ENCODE peak calls at places on chromosomes 5 and 9, in six cellular contexts. N, A, F, M, R and L are unnamed samples.
A peak's percentile ranks its signal among the peaks of the same experiment; 100 is the strongest.

GRCh38 chr9:117494401-117495130 is 79.7 kb upstream of the ASTN2 start:
- DNase-seq in R (no peak), F (no peak), M (no peak), N (no peak), A (no peak), L (no peak)

GRCh38 chr5:146758898-146759297 is 119.7 kb downstream of the PPP2R2B start:
- DNase-seq in M (no peak), A (no peak), N (no peak), R (no peak), F (no peak), L (no peak)

GRCh38 chr9:115978739-115979138 is 174.9 kb upstream of the PAPPA start:
- DNase-seq in F (no peak), M (no peak), N (no peak), A (no peak), R (no peak), L (no peak)

GRCh38 chr5:139664273-139664693 is 16.1 kb downstream of the CXXC5 start:
- DNase-seq in A (peak; percentile 92), M (no peak), N (no peak), F (no peak), R (no peak), L (no peak)

GRCh38 chr9:122246666-122247065 is 17.9 kb upstream of the LHX6 start:
- DNase-seq in N (no peak), M (no peak), A (no peak), F (no peak), R (no peak), L (no peak)

GRCh38 chr9:99140685-99141314 is 35.9 kb downstream of the TGFBR1 start:
- DNase-seq in N (peak; percentile 59), M (peak; percentile 19), F (peak; percentile 80), R (peak; percentile 41), A (no peak), L (no peak)

GRCh38 chr5:149174847-149175234 is 33.5 kb downstream of the ABLIM3 start:
- DNase-seq in N (no peak), F (no peak), R (no peak), M (no peak), A (no peak), L (no peak)

GRCh38 chr5:175659546-175660248 is 1.8 kb downstream of the HRH2 start:
- DNase-seq in F (no peak), A (no peak), N (no peak), M (no peak), R (no peak), L (no peak)

GRCh38 chr9:133836818-133837217 is 98.7 kb upstream of the SARDH start:
- DNase-seq in M (no peak), F (no peak), A (no peak), N (no peak), R (no peak), L (no peak)

GRCh38 chr9:94981661-94982060 is 255.2 kb downstream of the AOPEP start:
- DNase-seq in N (no peak), F (no peak), A (no peak), R (no peak), M (no peak), L (no peak)

GRCh38 chr5:55517804-55518203 is 17.0 kb downstream of the PLPP1 start:
- DNase-seq in N (peak; percentile 25), R (no peak), A (no peak), M (no peak), F (no peak), L (no peak)

GRCh38 chr5:24477958-24478357 is 166.8 kb downstream of the CDH10 start:
- DNase-seq in F (no peak), N (no peak), A (no peak), M (no peak), R (no peak), L (no peak)

GRCh38 chr5:120388016-120388781 is 75.9 kb upstream of the PRR16 start:
- DNase-seq in F (no peak), A (no peak), R (no peak), M (no peak), N (no peak), L (no peak)

GRCh38 chr9:70466976-70467551 is 52.6 kb upstream of the KLF9 start:
- DNase-seq in R (no peak), F (no peak), M (no peak), A (no peak), N (no peak), L (no peak)

GRCh38 chr9:136059851-136060670 is 35.0 kb downstream of the NACC2 start:
- DNase-seq in R (no peak), M (no peak), N (no peak), F (no peak), A (no peak), L (no peak)

GRCh38 chr5:149133795-149134777 is 7.2 kb upstream of the ABLIM3 start:
- DNase-seq in F (no peak), A (no peak), R (no peak), N (no peak), M (peak; percentile 71), L (peak; percentile 25)

GRCh38 chr9:38024036-38024681 is 44.9 kb downstream of the SHB start:
- DNase-seq in R (no peak), M (no peak), F (peak; percentile 81), A (peak; percentile 75), N (no peak), L (no peak)
- H3K27ac ChIP-seq in R (peak overlapping the region; percentile 40), M (no peak overlapping the region), F (no peak overlapping the region), A (peak overlapping the region; percentile 77), N (no peak overlapping the region), L (peak overlapping the region; percentile 70)

GRCh38 chr9:96688745-96689464 is 33.8 kb upstream of the PRXL2C start:
- DNase-seq in A (no peak), F (no peak), N (no peak), M (no peak), R (no peak), L (no peak)

GRCh38 chr9:96688215-96688614 is 33.1 kb upstream of the PRXL2C start:
- DNase-seq in R (no peak), N (no peak), M (no peak), A (no peak), F (no peak), L (no peak)

GRCh38 chr9:96680812-96681499 is 25.8 kb upstream of the PRXL2C start:
- DNase-seq in R (no peak), A (no peak), M (no peak), N (peak; percentile 52), F (no peak), L (no peak)

GRCh38 chr9:96691326-96691725 is 36.2 kb upstream of the PRXL2C start:
- DNase-seq in R (no peak), N (no peak), F (no peak), A (no peak), M (no peak), L (no peak)

DNA sequence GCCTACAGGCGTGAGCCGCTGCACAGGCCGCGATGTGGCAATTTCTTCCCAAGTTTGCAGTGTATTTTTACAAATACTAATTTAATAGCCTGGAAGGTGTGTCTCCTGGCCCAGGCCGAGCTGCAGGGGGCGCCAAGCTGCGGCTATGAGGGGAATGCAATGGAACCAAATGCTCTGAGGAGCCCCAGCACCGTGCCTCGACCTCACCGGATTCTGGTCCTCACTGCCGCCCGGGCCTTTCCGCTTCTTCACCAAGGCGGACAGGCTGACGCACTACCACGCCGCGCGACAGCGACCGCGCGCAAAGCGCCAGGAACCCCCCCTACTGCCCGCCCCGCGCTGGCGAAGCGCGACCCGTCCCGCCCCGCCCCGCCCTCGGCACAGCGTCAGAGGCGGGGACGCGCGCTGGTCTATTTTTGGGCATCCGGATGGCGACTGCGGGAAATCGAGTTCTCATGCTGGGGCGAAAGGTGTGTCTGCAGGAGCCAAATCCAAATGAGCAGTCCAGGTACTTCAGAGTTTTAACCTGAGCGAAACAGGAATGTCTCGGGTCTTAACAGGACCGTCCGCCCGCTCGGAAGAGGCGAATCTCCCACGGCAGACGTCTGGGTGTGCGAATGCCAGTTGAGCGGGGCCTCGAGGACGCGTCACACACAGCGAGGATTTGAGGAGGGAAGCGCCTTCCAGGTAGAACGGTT is 31.7 kb upstream of the PRXL2C start:
- DNase-seq in M (peak; percentile 44), R (peak; percentile 56), F (peak; percentile 90), A (peak; percentile 90), N (no peak), L (peak; percentile 27)
- H3K27ac ChIP-seq in M (peak overlapping the region; percentile 77), R (peak overlapping the region; percentile 32), F (no peak overlapping the region), A (peak overlapping the region; percentile 73), N (no peak overlapping the region), L (peak overlapping the region; percentile 73)

DNA sequence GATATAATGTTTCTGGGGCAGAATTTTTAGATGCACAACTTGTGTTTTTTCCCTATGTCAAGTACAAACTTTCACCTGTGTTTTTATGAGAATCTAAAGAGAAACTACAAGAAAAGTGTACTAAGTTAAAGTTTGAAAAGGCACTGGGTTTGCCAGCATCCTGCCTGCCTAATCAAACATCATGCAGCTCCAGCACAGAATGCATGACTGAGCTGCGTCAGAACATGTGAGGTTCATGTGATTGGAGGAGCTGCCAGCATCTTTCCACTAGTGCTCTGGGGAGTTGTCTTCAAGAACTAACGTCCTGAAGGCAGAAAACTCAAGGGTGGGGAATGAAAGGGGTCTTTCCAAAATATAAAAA is 46.1 kb upstream of the RIC1 start:
- DNase-seq in A (no peak), F (no peak), N (no peak), M (peak; percentile 30), R (no peak), L (no peak)
- H3K27ac ChIP-seq in A (no peak overlapping the region), F (no peak overlapping the region), N (no peak overlapping the region), M (no peak overlapping the region), R (no peak overlapping the region), L (peak overlapping the region; percentile 38)

DNA sequence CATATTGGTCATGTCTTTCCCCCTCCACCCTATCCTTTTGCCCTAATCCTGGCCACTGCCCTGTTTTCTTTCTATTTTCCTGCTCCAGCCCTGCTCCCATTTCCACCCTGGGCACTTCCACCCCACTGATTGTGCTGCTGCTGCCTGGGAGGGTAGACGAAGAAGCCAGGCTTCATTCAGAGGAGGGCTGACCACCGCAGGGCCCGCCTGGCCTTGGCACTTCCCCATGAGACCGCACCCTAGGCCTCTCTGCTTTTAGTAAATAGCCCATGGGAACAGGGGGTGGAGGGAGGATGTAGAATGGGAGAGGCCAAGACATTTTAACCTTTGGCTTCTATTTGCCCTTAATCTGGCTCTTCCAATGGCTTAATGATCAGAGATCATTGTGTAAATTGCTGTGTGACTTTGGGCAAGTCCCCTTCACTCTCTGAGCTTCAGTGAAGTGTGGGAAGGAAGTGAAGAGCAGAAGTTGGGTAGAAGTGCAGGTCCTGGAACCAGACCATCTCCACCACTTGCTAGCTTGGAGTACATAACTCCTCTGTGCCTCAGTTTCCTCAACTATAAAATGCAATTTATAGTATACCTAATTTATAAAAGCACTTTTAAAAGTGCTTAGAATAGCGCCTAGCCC is 13.6 kb upstream of the GPX3 start:
- DNase-seq in R (no peak), N (no peak), M (no peak), F (no peak), A (peak; percentile 73), L (no peak)
- H3K27ac ChIP-seq in R (no peak overlapping the region), N (no peak overlapping the region), M (peak overlapping the region; percentile 82), F (no peak overlapping the region), A (peak overlapping the region; percentile 83), L (peak overlapping the region; percentile 62)

GRCh38 chr9:105307731-105308130 is 63.3 kb downstream of the SLC44A1 start:
- DNase-seq in R (no peak), M (no peak), N (no peak), A (no peak), F (no peak), L (no peak)
- H3K27ac ChIP-seq in R (no peak overlapping the region), M (no peak overlapping the region), N (no peak overlapping the region), A (no peak overlapping the region), F (no peak overlapping the region), L (no peak overlapping the region)

GRCh38 chr5:76715484-76715733 is 517 bp upstream of the F2R start:
- DNase-seq in N (no peak), F (no peak), A (no peak), M (no peak), R (no peak), L (no peak)
- H3K27ac ChIP-seq in N (no peak overlapping the region), F (no peak overlapping the region), A (peak overlapping the region; percentile 79), M (peak overlapping the region; percentile 41), R (no peak overlapping the region), L (peak overlapping the region; percentile 30)